ENCODE peak calls at places on chromosomes 5 and 9, in four cellular contexts. N is CD8-positive, alpha-beta T cell; R is right atrium auricular region; O is heart left ventricle. K is an unnamed sample.

GRCh38 chr5:36606437-36607113 is at the start of gene SLC1A3:
- DNase-seq in N (no peak), R (peak; percentile 80), O (peak; percentile 62), K (peak; percentile 84)

GRCh38 chr9:96302021-96302420 is at the start of gene HSD17B3:
- DNase-seq in N (no peak), R (no peak), O (no peak), K (no peak)

GRCh38 chr5:164370841-164371240 is 865.4 kb downstream of the MAT2B start:
- DNase-seq in N (no peak), R (no peak), O (no peak), K (no peak)

GRCh38 chr5:68239485-68239884 is 23.9 kb downstream of the PIK3R1 start:
- DNase-seq in N (peak; percentile 83), R (peak; percentile 89), O (peak; percentile 77), K (peak; percentile 89)

GRCh38 chr9:84697494-84698114 is 28.1 kb downstream of the NTRK2 start:
- DNase-seq in N (peak; percentile 12), R (no peak), O (peak; percentile 63), K (peak; percentile 52)

GRCh38 chr5:175444060-175444904 is at the start of gene DRD1:
- DNase-seq in N (peak; percentile 51), R (no peak), O (no peak), K (peak; percentile 4)

GRCh38 chr9:99193466-99193821 is 28.3 kb downstream of the ALG2 start:
- DNase-seq in N (no peak), R (no peak), O (no peak), K (no peak)

GRCh38 chr5:170625221-170626165 is 121.7 kb downstream of the KCNIP1 start:
- DNase-seq in N (no peak), R (no peak), O (no peak), K (no peak)

GRCh38 chr5:38681024-38681805 is 124.8 kb upstream of the LIFR start:
- DNase-seq in N (no peak), R (no peak), O (no peak), K (no peak)

GRCh38 chr9:78566948-78567675 is 270.2 kb downstream of the PSAT1 start:
- DNase-seq in N (no peak), R (no peak), O (no peak), K (peak; percentile 87)

GRCh38 chr5:150785950-150786349 is 7.4 kb downstream of the SMIM3 start:
- DNase-seq in N (no peak), R (no peak), O (no peak), K (no peak)

GRCh38 chr5:37792976-37793328 is 46.9 kb downstream of the GDNF start:
- DNase-seq in N (no peak), R (no peak), O (no peak), K (peak; percentile 79)

GRCh38 chr9:81182421-81182820 is 506.9 kb downstream of the TLE1 start:
- DNase-seq in N (no peak), R (no peak), O (no peak), K (peak; percentile 16)

GRCh38 chr5:177098103-177098771 is 11.5 kb downstream of the FGFR4 start:
- DNase-seq in N (no peak), R (no peak), O (peak; percentile 57), K (peak; percentile 77)

GRCh38 chr9:116066221-116066620 is 87.4 kb upstream of the PAPPA start:
- DNase-seq in N (no peak), R (no peak), O (no peak), K (no peak)

GRCh38 chr9:108859459-108860114 is 2.5 kb upstream of the ACTL7A start:
- DNase-seq in N (no peak), R (no peak), O (no peak), K (no peak)

GRCh38 chr9:123120953-123121352 is 87.5 kb downstream of the GPR21 start:
- DNase-seq in N (no peak), R (no peak), O (no peak), K (no peak)

GRCh38 chr5:180130876-180131740 is 59.5 kb upstream of the RNF130 start:
- DNase-seq in N (peak; percentile 8), R (peak; percentile 46), O (no peak), K (no peak)

GRCh38 chr5:1634337-1634661 is 110.5 kb upstream of the LPCAT1 start:
- DNase-seq in N (no peak), R (no peak), O (no peak), K (no peak)

GRCh38 chr5:132787076-132787475 is 10.0 kb upstream of the SEPTIN8 start:
- DNase-seq in N (no peak), R (no peak), O (no peak), K (no peak)

GRCh38 chr9:112094948-112095779 is 79.9 kb downstream of the SUSD1 start:
- DNase-seq in N (no peak), R (no peak), O (no peak), K (no peak)

GRCh38 chr9:88660611-88661010 is 125.6 kb downstream of the NXNL2 start:
- DNase-seq in N (no peak), R (no peak), O (no peak), K (peak; percentile 55)

GRCh38 chr5:139138790-139139189 is 59.4 kb downstream of the SIL1 start:
- DNase-seq in N (no peak), R (no peak), O (peak; percentile 72), K (peak; percentile 61)

GRCh38 chr5:123874600-123875201 is 362.7 kb downstream of the CSNK1G3 start:
- DNase-seq in N (no peak), R (no peak), O (no peak), K (no peak)

GRCh38 chr5:134540747-134541733 is 15.6 kb downstream of the JADE2 start:
- DNase-seq in N (no peak), R (no peak), O (peak; percentile 21), K (no peak)

GRCh38 chr5:7592910-7593309 is 197.0 kb downstream of the ADCY2 start:
- DNase-seq in N (no peak), R (no peak), O (no peak), K (no peak)

GRCh38 chr9:120109242-120109641 is 470.7 kb downstream of the CDK5RAP2 start:
- DNase-seq in N (no peak), R (no peak), O (no peak), K (no peak)

GRCh38 chr5:1092122-1092521 is 19.7 kb downstream of the SLC12A7 start:
- DNase-seq in N (no peak), R (no peak), O (no peak), K (no peak)

GRCh38 chr5:138873886-138874200 is 1.3 kb downstream of the LRRTM2 start:
- DNase-seq in N (no peak), R (no peak), O (no peak), K (no peak)

GRCh38 chr5:95446009-95446408 is 54.8 kb downstream of the FAM81B start:
- DNase-seq in N (no peak), R (no peak), O (no peak), K (peak; percentile 10)

GRCh38 chr9:3567988-3568387 is 42.2 kb upstream of the RFX3 start:
- DNase-seq in N (no peak), R (no peak), O (no peak), K (no peak)

GRCh38 chr9:18320046-18320445 is 153.9 kb upstream of the ADAMTSL1 start:
- DNase-seq in N (no peak), R (no peak), O (no peak), K (no peak)

GRCh38 chr9:115254781-115255180 is 136.8 kb upstream of the TNC start:
- DNase-seq in N (no peak), R (no peak), O (peak; percentile 55), K (peak; percentile 21)

GRCh38 chr9:78064075-78064474 is 32.5 kb upstream of the GNAQ start:
- DNase-seq in N (no peak), R (no peak), O (no peak), K (no peak)

GRCh38 chr9:123614503-123615258 is 258.7 kb downstream of the CRB2 start:
- DNase-seq in N (no peak), R (no peak), O (no peak), K (no peak)

GRCh38 chr5:137086289-137086838 is 412.8 kb downstream of the SPOCK1 start:
- DNase-seq in N (no peak), R (no peak), O (no peak), K (no peak)
- TF ChIP-seq CTCF in N (no peak), R (no peak), O (no peak), K (no peak)

DNA sequence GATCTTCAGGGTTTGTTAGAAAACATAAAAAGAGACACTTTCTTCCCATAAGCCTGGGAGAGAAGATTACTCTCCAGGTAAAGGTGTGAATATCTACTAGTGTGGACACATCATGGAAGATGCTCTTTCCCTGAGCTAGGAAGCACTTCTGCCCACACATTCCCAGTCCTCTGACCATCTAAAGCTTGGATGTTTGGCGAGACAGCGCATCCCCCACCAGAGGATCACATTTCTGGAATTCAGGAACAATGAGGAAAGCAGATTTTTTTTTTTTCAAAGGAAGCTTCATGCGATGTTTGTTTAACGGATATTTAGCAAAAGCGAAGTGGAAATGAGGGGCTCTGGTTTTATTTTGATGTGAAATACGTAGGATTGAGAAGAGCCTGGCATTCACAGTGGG is 6.2 kb downstream of the SVEP1 start:
- DNase-seq in N (no peak), R (no peak), O (no peak), K (peak; percentile 40)
- H3K4me3 ChIP-seq in N (no peak overlapping the region), R (no peak overlapping the region), O (no peak overlapping the region), K (peak overlapping the region; percentile 19)

DNA sequence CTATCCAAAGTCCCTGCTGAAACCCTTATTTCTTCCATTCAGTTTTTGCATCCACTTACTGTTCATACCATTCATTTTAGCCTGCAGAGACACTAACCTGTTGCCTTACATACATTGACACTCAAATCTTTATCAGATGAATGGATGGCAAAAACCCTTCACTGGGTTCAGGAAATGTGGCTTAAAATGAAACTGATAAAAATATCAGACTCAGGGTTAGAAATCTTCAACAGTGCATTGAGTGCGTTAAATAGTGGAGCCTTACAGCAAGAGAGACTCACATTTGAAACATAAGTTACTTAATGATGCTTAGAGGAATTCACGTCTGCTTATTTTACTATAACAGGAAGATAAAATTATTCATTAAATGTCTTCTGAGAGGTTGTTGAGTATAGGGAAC is 28.0 kb upstream of the BNC2 start:
- DNase-seq in N (no peak), R (no peak), O (no peak), K (no peak)
- TF ChIP-seq CTCF in N (no peak), R (no peak), O (no peak), K (no peak)

DNA sequence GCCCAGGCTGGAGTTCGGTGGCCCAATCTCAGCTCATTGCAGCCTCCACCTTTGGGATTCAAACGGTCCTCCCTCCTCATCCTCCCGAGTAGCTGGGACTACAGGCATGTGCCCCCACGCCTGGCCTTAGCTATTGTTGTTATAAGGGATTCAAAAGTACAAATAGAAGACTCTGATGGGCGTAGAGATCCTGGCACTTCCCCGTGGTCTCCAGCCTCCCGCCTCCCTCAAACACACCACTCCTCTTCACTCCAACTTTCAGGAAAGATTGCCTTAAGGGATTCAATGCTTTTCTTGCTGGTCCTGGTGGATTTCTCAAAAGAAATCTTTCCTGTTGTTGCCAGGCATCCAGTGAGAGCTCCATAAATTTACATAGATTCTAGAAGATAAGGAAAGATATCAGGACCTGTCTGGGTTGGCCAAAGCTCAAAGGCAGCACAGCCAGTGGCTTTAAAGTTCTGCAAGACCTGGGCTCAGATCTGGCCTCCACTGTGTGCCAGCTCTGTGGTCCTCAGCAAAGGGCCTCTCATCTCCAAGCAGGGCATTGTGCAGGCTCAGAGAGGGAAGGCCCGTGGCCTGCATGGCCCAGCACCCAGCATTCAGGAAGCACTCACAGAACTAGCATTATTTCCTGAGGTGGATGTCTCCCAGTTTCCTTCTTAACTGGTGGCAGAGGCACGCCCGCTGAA is 1.1 kb downstream of the AIF1L start:
- DNase-seq in N (no peak), R (no peak), O (no peak), K (no peak)
- H3K4me3 ChIP-seq in N (no peak overlapping the region), R (peak overlapping the region; percentile 47), O (peak overlapping the region; percentile 68), K (no peak overlapping the region)

DNA sequence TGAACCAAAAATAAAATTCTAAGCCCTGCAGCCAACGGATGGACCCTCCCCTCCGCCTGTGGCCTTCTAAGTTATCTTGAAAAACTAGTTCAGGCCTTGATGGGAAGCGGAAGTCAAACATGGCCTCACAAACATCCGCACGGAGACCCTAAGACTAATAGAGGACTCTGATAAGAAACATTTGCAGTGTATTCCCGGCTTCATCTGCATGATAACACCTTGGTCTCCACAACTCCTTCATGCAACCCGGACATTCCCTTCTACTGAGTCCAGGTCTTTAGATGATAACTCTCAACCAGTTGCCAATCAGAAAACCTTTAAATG is 770 bp upstream of the DAP start:
- DNase-seq in N (no peak), R (no peak), O (no peak), K (no peak)
- TF ChIP-seq CTCF in N (no peak), R (no peak), O (no peak), K (no peak)

K was measured in foreskin fibroblast.